ENCODE peak calls at places on chromosomes 7 and 10, in ten cellular contexts. I is GM23338; J is activated CD4-positive, alpha-beta T cell treated with anti-CD3 and anti-CD28 coated beads, Interleukin-2, amount 50 U/mL, for 24 hours; N is stimulated activated CD8-positive, alpha-beta memory T cell treated with anti-CD3 and anti-CD28 coated beads, Interleukin-15, amount 100 ng/mL, for 24 hours; Z is RPMI7951; H is retina; K is H54; Y is NB4; D is naive thymus-derived CD8-positive, alpha-beta T cell; C is pancreas. P is an unnamed sample.

GRCh38 chr7:45000096-45001032 is at the start of gene CCM2:
- DNase-seq in H (peak; percentile 71), I (peak; percentile 64), J (no peak), Y (peak; percentile 74), Z (peak; percentile 66), N (no peak), C (peak; percentile 39), K (peak; percentile 73), D (no peak), P (no peak)

GRCh38 chr7:1853619-1854520 is 183.8 kb downstream of the ELFN1 start:
- DNase-seq in D (no peak), I (no peak), Y (peak; percentile 55), H (peak; percentile 64), N (no peak), J (no peak), K (no peak), C (no peak), Z (no peak), P (no peak)

GRCh38 chr10:105797234-105797890 is 1156.3 kb downstream of the SORCS3 start:
- DNase-seq in N (no peak), D (peak; percentile 4), J (no peak), I (peak; percentile 69), H (peak; percentile 56), C (no peak), Z (peak; percentile 21), Y (peak; percentile 56), K (peak; percentile 7), P (peak; percentile 48)

GRCh38 chr7:134394046-134394445 is 64.9 kb downstream of the AKR1B1 start:
- DNase-seq in J (no peak), C (no peak), Z (no peak), K (no peak), H (no peak), Y (no peak), I (no peak), N (no peak), D (no peak), P (no peak)

GRCh38 chr7:75980865-75981449 is 13.4 kb downstream of the TMEM120A start:
- DNase-seq in Z (no peak), N (no peak), K (no peak), D (no peak), I (no peak), H (no peak), C (no peak), Y (no peak), J (no peak), P (no peak)

GRCh38 chr7:19519443-19519977 is 189.3 kb downstream of the POLR1F start:
- DNase-seq in J (no peak), C (no peak), Z (peak; percentile 26), N (no peak), K (no peak), Y (no peak), H (no peak), I (no peak), D (no peak), P (no peak)

GRCh38 chr10:28906934-28907333 is 229.6 kb downstream of the BAMBI start:
- DNase-seq in N (no peak), Z (peak; percentile 65), C (no peak), J (no peak), K (no peak), I (no peak), D (no peak), Y (no peak), H (no peak), P (no peak)

GRCh38 chr10:102675887-102676616 is 31.8 kb downstream of the TRIM8 start:
- DNase-seq in Z (peak; percentile 78), I (no peak), D (no peak), Y (peak; percentile 92), C (no peak), K (no peak), N (no peak), H (peak; percentile 50), J (no peak), P (no peak)

GRCh38 chr10:5466451-5466996 is 32.8 kb downstream of the CALML5 start:
- DNase-seq in Y (no peak), J (no peak), K (no peak), H (no peak), C (peak; percentile 87), I (peak; percentile 90), Z (peak; percentile 90), N (no peak), D (no peak), P (peak; percentile 22)

GRCh38 chr10:50470798-50471582 is 152.8 kb downstream of the SGMS1 start:
- DNase-seq in H (no peak), D (no peak), J (no peak), Z (peak; percentile 72), Y (no peak), K (no peak), N (no peak), I (peak; percentile 78), C (no peak), P (peak; percentile 77)

GRCh38 chr10:88150338-88150737 is 286.9 kb downstream of the PTEN start:
- DNase-seq in Y (no peak), C (no peak), N (no peak), D (no peak), Z (peak; percentile 93), I (no peak), J (no peak), K (peak; percentile 54), H (no peak), P (no peak)

GRCh38 chr7:36316319-36316718 is 73.3 kb upstream of the ANLN start:
- DNase-seq in K (no peak), H (no peak), J (no peak), I (no peak), N (no peak), Z (no peak), C (no peak), D (no peak), Y (no peak), P (no peak)

GRCh38 chr7:66145404-66145843 is 30.8 kb downstream of the CRCP start:
- DNase-seq in Y (no peak), I (no peak), C (no peak), H (no peak), K (no peak), N (no peak), J (no peak), Z (no peak), D (no peak), P (no peak)

GRCh38 chr10:77746313-77746712 is 108.7 kb upstream of the KCNMA1 start:
- DNase-seq in Y (no peak), J (no peak), K (peak; percentile 63), D (no peak), Z (peak; percentile 42), H (no peak), N (no peak), I (no peak), C (no peak), P (no peak)

GRCh38 chr7:16989883-16990413 is 108.2 kb upstream of the AGR3 start:
- DNase-seq in H (no peak), Z (peak; percentile 99), Y (no peak), D (no peak), C (peak; percentile 54), I (no peak), N (no peak), K (peak; percentile 24), J (no peak), P (peak; percentile 7)

GRCh38 chr10:3763852-3764625 is 21.0 kb downstream of the KLF6 start:
- DNase-seq in I (no peak), H (no peak), Y (no peak), Z (peak; percentile 82), C (no peak), D (no peak), K (no peak), J (no peak), N (no peak), P (no peak)

GRCh38 chr10:110667620-110668343 is 23.6 kb downstream of the RBM20 start:
- DNase-seq in K (no peak), J (no peak), Y (no peak), H (no peak), C (no peak), Z (no peak), D (no peak), N (no peak), I (peak; percentile 88), P (no peak)

GRCh38 chr7:42091461-42092229 is 145.4 kb downstream of the GLI3 start:
- DNase-seq in Y (no peak), H (peak; percentile 68), Z (no peak), C (no peak), K (no peak), D (no peak), N (no peak), I (peak; percentile 89), J (no peak), P (no peak)

GRCh38 chr10:43284341-43284910 is 17.6 kb upstream of the RASGEF1A start:
- DNase-seq in Y (peak; percentile 46), I (peak; percentile 76), H (no peak), D (no peak), C (no peak), Z (no peak), N (no peak), J (no peak), K (no peak), P (no peak)

GRCh38 chr7:28660132-28660531 is 247.8 kb downstream of the CREB5 start:
- DNase-seq in K (no peak), Y (no peak), C (no peak), H (no peak), D (no peak), N (no peak), J (no peak), Z (no peak), I (no peak), P (no peak)

GRCh38 chr10:29921071-29921446 is 138.3 kb downstream of the JCAD start:
- DNase-seq in C (no peak), K (no peak), Y (no peak), D (no peak), I (no peak), N (no peak), H (no peak), Z (peak; percentile 31), J (no peak), P (no peak)

GRCh38 chr7:2638224-2638991 is 6.6 kb downstream of the TTYH3 start:
- DNase-seq in D (no peak), J (no peak), C (no peak), Z (peak; percentile 93), Y (no peak), I (no peak), K (no peak), N (no peak), H (peak; percentile 35), P (no peak)

GRCh38 chr7:115618676-115619075 is 411.9 kb downstream of the TFEC start:
- DNase-seq in K (no peak), Y (no peak), D (no peak), Z (no peak), H (no peak), I (no peak), J (no peak), N (no peak), C (no peak), P (no peak)

GRCh38 chr7:51764981-51765380 is 448.4 kb upstream of the COBL start:
- DNase-seq in D (no peak), K (no peak), Y (no peak), J (no peak), H (no peak), Z (no peak), C (no peak), N (no peak), I (no peak), P (no peak)

GRCh38 chr10:95196053-95196452 is 2.0 kb downstream of the ACSM6 start:
- DNase-seq in Y (no peak), J (no peak), C (peak; percentile 45), I (peak; percentile 60), Z (no peak), K (no peak), N (no peak), H (peak; percentile 17), D (no peak), P (no peak)

GRCh38 chr7:121005996-121006565 is 17.6 kb downstream of the CPED1 start:
- DNase-seq in D (no peak), J (no peak), H (no peak), K (no peak), Z (no peak), N (no peak), Y (no peak), I (no peak), C (no peak), P (no peak)

GRCh38 chr10:86647773-86648705 is 6.3 kb upstream of the OPN4 start:
- DNase-seq in C (no peak), K (no peak), D (no peak), H (no peak), Z (peak; percentile 84), Y (no peak), J (no peak), I (no peak), N (no peak), P (no peak)

GRCh38 chr7:140771826-140772225 is 75.3 kb downstream of the NDUFB2 start:
- DNase-seq in H (no peak), N (no peak), Z (no peak), J (no peak), D (no peak), K (no peak), Y (no peak), I (no peak), C (no peak), P (no peak)